ENCODE peak calls at places on chromosomes 12 and 14, in four cellular contexts. One of them, this sample, is unnamed.

GRCh38 chr14:69877492-69877891 is 1.7 kb upstream of the SMOC1 start:
- DNase-seq in CD8-positive, alpha-beta memory T cell: no peak
- DNase-seq in Peyer's patch: no peak
- DNase-seq in MM.1S: peak; percentile 37
- DNase-seq in this sample: peak; percentile 21

GRCh38 chr14:85461432-85462133 is 68.4 kb upstream of the FLRT2 start:
- DNase-seq in CD8-positive, alpha-beta memory T cell: no peak
- DNase-seq in Peyer's patch: no peak
- DNase-seq in MM.1S: no peak
- DNase-seq in this sample: no peak

GRCh38 chr12:2842948-2843347 is 8.1 kb upstream of the NRIP2 start:
- DNase-seq in CD8-positive, alpha-beta memory T cell: no peak
- DNase-seq in Peyer's patch: no peak
- DNase-seq in MM.1S: no peak
- DNase-seq in this sample: no peak

GRCh38 chr14:104143521-104144452 is 5.4 kb downstream of the KIF26A start:
- DNase-seq in CD8-positive, alpha-beta memory T cell: no peak
- DNase-seq in Peyer's patch: peak; percentile 34
- DNase-seq in MM.1S: no peak
- DNase-seq in this sample: no peak

GRCh38 chr12:93908264-93908663 is 231.1 kb downstream of the CRADD start:
- DNase-seq in CD8-positive, alpha-beta memory T cell: no peak
- DNase-seq in Peyer's patch: no peak
- DNase-seq in MM.1S: no peak
- DNase-seq in this sample: no peak

GRCh38 chr12:11171953-11172675 is 1.1 kb downstream of the SMIM10L1 start:
- DNase-seq in CD8-positive, alpha-beta memory T cell: no peak
- DNase-seq in Peyer's patch: no peak
- DNase-seq in MM.1S: peak; percentile 12
- DNase-seq in this sample: peak; percentile 17

GRCh38 chr12:49225551-49226166 is 36.8 kb upstream of the TUBA1A start:
- DNase-seq in CD8-positive, alpha-beta memory T cell: no peak
- DNase-seq in Peyer's patch: no peak
- DNase-seq in MM.1S: no peak
- DNase-seq in this sample: no peak

GRCh38 chr14:34354556-34354955 is 107.5 kb downstream of the SPTSSA start:
- DNase-seq in CD8-positive, alpha-beta memory T cell: no peak
- DNase-seq in Peyer's patch: no peak
- DNase-seq in MM.1S: no peak
- DNase-seq in this sample: no peak

GRCh38 chr12:42636993-42637392 is 47.4 kb upstream of the PRICKLE1 start:
- DNase-seq in CD8-positive, alpha-beta memory T cell: no peak
- DNase-seq in Peyer's patch: no peak
- DNase-seq in MM.1S: no peak
- DNase-seq in this sample: no peak
- H3K27ac ChIP-seq in CD8-positive, alpha-beta memory T cell: no peak overlapping the region
- H3K27ac ChIP-seq in Peyer's patch: no peak overlapping the region
- H3K27ac ChIP-seq in MM.1S: no peak overlapping the region
- H3K27ac ChIP-seq in this sample: no peak overlapping the region

GRCh38 chr12:127941332-127941731 is 325.6 kb upstream of the TMEM132C start:
- DNase-seq in CD8-positive, alpha-beta memory T cell: no peak
- DNase-seq in Peyer's patch: no peak
- DNase-seq in MM.1S: no peak
- DNase-seq in this sample: no peak
- H3K4me1 ChIP-seq in CD8-positive, alpha-beta memory T cell: no peaks in the 10 kb centered on the region
- H3K4me1 ChIP-seq in Peyer's patch: no peaks in the 10 kb centered on the region
- H3K4me1 ChIP-seq in MM.1S: no peaks in the 10 kb centered on the region
- H3K4me1 ChIP-seq in this sample: no peaks in the 10 kb centered on the region

DNA sequence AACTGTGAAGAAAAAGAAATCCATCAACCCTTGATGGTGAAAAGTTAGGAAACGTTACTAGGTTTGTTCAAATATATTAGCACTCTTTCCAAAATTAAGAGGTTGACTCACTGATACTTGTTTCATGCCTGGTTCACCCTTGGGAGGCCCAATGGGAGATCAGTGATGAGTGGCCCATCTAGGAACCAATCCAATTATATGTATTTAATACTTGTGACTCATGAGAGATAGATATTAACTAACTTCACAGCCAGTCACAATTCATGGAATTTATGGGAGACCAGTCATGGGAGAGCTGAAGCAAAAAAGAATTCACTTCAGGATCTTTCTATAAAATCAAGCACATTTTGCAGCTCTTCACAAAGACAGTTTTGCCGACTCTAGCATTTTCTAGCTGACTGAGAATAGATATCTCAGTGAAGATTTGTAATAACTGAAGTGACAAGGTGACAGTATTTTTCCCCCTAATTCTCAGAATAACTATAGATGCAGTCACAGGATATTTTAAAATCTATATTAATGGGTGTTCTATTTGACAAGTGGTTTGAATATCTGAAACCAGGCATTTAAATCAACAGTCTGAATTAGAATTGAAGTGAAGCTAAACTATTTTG is 230.2 kb downstream of the EPS8 start:
- DNase-seq in CD8-positive, alpha-beta memory T cell: no peak
- DNase-seq in Peyer's patch: no peak
- DNase-seq in MM.1S: no peak
- DNase-seq in this sample: no peak
- H3K27ac ChIP-seq in CD8-positive, alpha-beta memory T cell: no peak overlapping the region
- H3K27ac ChIP-seq in Peyer's patch: no peak overlapping the region
- H3K27ac ChIP-seq in MM.1S: no peak overlapping the region
- H3K27ac ChIP-seq in this sample: no peak overlapping the region

GRCh38 chr14:93104961-93105360 is 10.8 kb downstream of the ITPK1 start:
- DNase-seq in CD8-positive, alpha-beta memory T cell: no peak
- DNase-seq in Peyer's patch: no peak
- DNase-seq in MM.1S: no peak
- DNase-seq in this sample: no peak
- H3K4me1 ChIP-seq in CD8-positive, alpha-beta memory T cell: peaks cover 17% of the 10 kb centered on the region
- H3K4me1 ChIP-seq in Peyer's patch: peaks cover 65% of the 10 kb centered on the region
- H3K4me1 ChIP-seq in MM.1S: peaks cover 5% of the 10 kb centered on the region
- H3K4me1 ChIP-seq in this sample: peaks cover 19% of the 10 kb centered on the region

GRCh38 chr14:93946104-93946503 is 19.0 kb downstream of the FAM181A start:
- DNase-seq in CD8-positive, alpha-beta memory T cell: no peak
- DNase-seq in Peyer's patch: no peak
- DNase-seq in MM.1S: no peak
- DNase-seq in this sample: no peak
- H3K27ac ChIP-seq in CD8-positive, alpha-beta memory T cell: no peak overlapping the region
- H3K27ac ChIP-seq in Peyer's patch: no peak overlapping the region
- H3K27ac ChIP-seq in MM.1S: no peak overlapping the region
- H3K27ac ChIP-seq in this sample: no peak overlapping the region

GRCh38 chr12:103964805-103965204 is 867 bp upstream of the TDG start:
- DNase-seq in CD8-positive, alpha-beta memory T cell: no peak
- DNase-seq in Peyer's patch: no peak
- DNase-seq in MM.1S: no peak
- DNase-seq in this sample: peak; percentile 15
- H3K4me1 ChIP-seq in CD8-positive, alpha-beta memory T cell: peaks cover 41% of the 10 kb centered on the region
- H3K4me1 ChIP-seq in Peyer's patch: peaks cover 28% of the 10 kb centered on the region
- H3K4me1 ChIP-seq in MM.1S: peaks cover 17% of the 10 kb centered on the region
- H3K4me1 ChIP-seq in this sample: peaks cover 9% of the 10 kb centered on the region

GRCh38 chr14:80167793-80168448 is 43.4 kb downstream of the DIO2 start:
- DNase-seq in CD8-positive, alpha-beta memory T cell: no peak
- DNase-seq in Peyer's patch: no peak
- DNase-seq in MM.1S: no peak
- DNase-seq in this sample: no peak

GRCh38 chr14:80172380-80173055 is 38.8 kb downstream of the DIO2 start:
- DNase-seq in CD8-positive, alpha-beta memory T cell: no peak
- DNase-seq in Peyer's patch: no peak
- DNase-seq in MM.1S: no peak
- DNase-seq in this sample: no peak
- H3K27ac ChIP-seq in CD8-positive, alpha-beta memory T cell: no peak overlapping the region
- H3K27ac ChIP-seq in Peyer's patch: no peak overlapping the region
- H3K27ac ChIP-seq in MM.1S: no peak overlapping the region
- H3K27ac ChIP-seq in this sample: no peak overlapping the region

DNA sequence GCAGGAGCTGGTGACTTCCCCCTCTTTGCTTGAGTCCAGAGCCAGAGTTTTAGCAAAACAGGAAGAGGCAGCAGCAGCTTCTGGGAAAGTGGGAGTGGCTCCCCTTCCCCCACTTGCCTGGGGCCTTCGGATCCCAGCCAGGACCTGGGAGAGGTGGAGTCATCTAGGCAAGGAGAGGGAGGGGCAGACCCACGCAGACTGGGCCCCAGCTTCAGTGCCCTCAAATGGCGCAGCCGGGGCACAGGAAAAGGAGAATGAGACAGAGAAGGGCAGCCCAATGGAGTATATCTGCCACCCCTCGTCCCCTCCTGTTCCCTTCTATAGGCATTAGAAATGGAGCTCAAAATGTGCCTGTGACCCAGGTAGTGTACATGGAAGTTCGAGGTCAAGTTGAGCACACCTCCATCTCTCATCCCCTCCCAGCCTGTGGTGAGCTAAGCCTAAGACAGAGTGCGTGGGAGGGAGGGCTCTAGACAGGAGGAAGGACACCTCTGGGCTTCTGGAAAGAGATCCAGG is 9.3 kb upstream of the HDAC7 start:
- DNase-seq in CD8-positive, alpha-beta memory T cell: no peak
- DNase-seq in Peyer's patch: no peak
- DNase-seq in MM.1S: no peak
- DNase-seq in this sample: peak; percentile 70
- H3K4me1 ChIP-seq in CD8-positive, alpha-beta memory T cell: peaks cover 94% of the 10 kb centered on the region
- H3K4me1 ChIP-seq in Peyer's patch: peaks cover 17% of the 10 kb centered on the region
- H3K4me1 ChIP-seq in MM.1S: peaks cover 33% of the 10 kb centered on the region
- H3K4me1 ChIP-seq in this sample: no peaks in the 10 kb centered on the region

GRCh38 chr12:124422142-124422569 is 127.3 kb downstream of the RFLNA start:
- DNase-seq in CD8-positive, alpha-beta memory T cell: no peak
- DNase-seq in Peyer's patch: peak; percentile 81
- DNase-seq in MM.1S: no peak
- DNase-seq in this sample: peak; percentile 81
- H3K27ac ChIP-seq in CD8-positive, alpha-beta memory T cell: peak overlapping the region; percentile 74
- H3K27ac ChIP-seq in Peyer's patch: peak overlapping the region; percentile 64
- H3K27ac ChIP-seq in MM.1S: no peak overlapping the region
- H3K27ac ChIP-seq in this sample: peak overlapping the region; percentile 90

GRCh38 chr14:102803139-102803538 is 25.9 kb downstream of the TRAF3 start:
- DNase-seq in CD8-positive, alpha-beta memory T cell: no peak
- DNase-seq in Peyer's patch: no peak
- DNase-seq in MM.1S: no peak
- DNase-seq in this sample: no peak

GRCh38 chr14:102804858-102805257 is 27.6 kb downstream of the TRAF3 start:
- DNase-seq in CD8-positive, alpha-beta memory T cell: no peak
- DNase-seq in Peyer's patch: no peak
- DNase-seq in MM.1S: no peak
- DNase-seq in this sample: no peak

GRCh38 chr14:102806447-102806846 is 29.2 kb downstream of the TRAF3 start:
- DNase-seq in CD8-positive, alpha-beta memory T cell: no peak
- DNase-seq in Peyer's patch: no peak
- DNase-seq in MM.1S: no peak
- DNase-seq in this sample: no peak

GRCh38 chr14:102805941-102806340 is 28.7 kb downstream of the TRAF3 start:
- DNase-seq in CD8-positive, alpha-beta memory T cell: no peak
- DNase-seq in Peyer's patch: no peak
- DNase-seq in MM.1S: no peak
- DNase-seq in this sample: no peak

DNA sequence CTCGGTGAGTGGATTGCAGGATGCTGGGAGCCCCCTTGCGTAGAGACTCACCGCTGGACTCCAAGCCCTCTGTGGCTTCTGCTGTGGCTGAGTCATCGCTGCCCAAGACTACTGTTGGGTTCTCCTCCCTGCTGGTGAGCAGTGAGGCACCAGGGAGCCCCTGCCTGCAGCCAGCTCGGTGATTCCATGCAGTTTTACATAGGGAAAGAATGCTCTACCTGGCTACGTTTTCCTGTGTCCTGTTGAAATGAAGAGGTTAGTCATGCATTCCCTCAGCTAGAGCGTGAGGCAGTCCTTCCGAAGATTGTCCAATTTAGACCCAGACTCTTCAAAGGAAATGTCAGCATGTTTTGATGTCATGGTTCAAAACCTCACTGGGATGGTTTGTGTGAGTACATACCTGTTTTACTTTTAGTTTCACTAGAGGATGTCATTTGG is 28.2 kb downstream of the TRAF3 start:
- DNase-seq in CD8-positive, alpha-beta memory T cell: no peak
- DNase-seq in Peyer's patch: no peak
- DNase-seq in MM.1S: peak; percentile 71
- DNase-seq in this sample: peak; percentile 32
- H3K4me1 ChIP-seq in CD8-positive, alpha-beta memory T cell: peaks cover 45% of the 10 kb centered on the region
- H3K4me1 ChIP-seq in Peyer's patch: peaks cover 14% of the 10 kb centered on the region
- H3K4me1 ChIP-seq in MM.1S: peaks cover 34% of the 10 kb centered on the region
- H3K4me1 ChIP-seq in this sample: peaks cover 1% of the 10 kb centered on the region

This sample was measured in small intestine.